ENCODE peak calls at places on chromosomes 12 and 14, in six cellular contexts. N, L, F, R, B and E are unnamed samples.

GRCh38 chr14:64721391-64721791 is 17.2 kb downstream of the PLEKHG3 start:
- DNase-seq in N (no peak), L (no peak), F (peak), R (peak), B (peak), E (no peak)

GRCh38 chr12:11697670-11698387 is 48.4 kb downstream of the ETV6 start:
- DNase-seq in N (no peak), L (no peak), F (no peak), R (no peak), B (peak), E (no peak)

GRCh38 chr14:34496007-34496678 is 34.1 kb upstream of the SPTSSA start:
- DNase-seq in N (no peak), L (no peak), F (no peak), R (no peak), B (no peak), E (no peak)

GRCh38 chr12:53051058-53051880 is 1.4 kb downstream of the TNS2 start:
- DNase-seq in N (no peak), L (no peak), F (peak), R (no peak), B (peak), E (peak)

GRCh38 chr12:29610473-29611174 is 113.1 kb upstream of the OVCH1 start:
- DNase-seq in N (no peak), L (peak), F (no peak), R (no peak), B (no peak), E (no peak)

GRCh38 chr14:50882932-50883826 is 11.3 kb downstream of the ABHD12B start:
- DNase-seq in N (no peak), L (no peak), F (no peak), R (no peak), B (no peak), E (peak)

GRCh38 chr14:23364164-23364571 is 804 bp downstream of the EFS start:
- DNase-seq in N (no peak), L (no peak), F (no peak), R (no peak), B (peak), E (no peak)

GRCh38 chr12:98453070-98453469 is 62.3 kb upstream of the TMPO start:
- DNase-seq in N (peak), L (no peak), F (no peak), R (no peak), B (no peak), E (peak)

GRCh38 chr14:70804556-70805162 is 4.7 kb downstream of the MAP3K9 start:
- DNase-seq in N (no peak), L (no peak), F (no peak), R (no peak), B (peak), E (no peak)